ENCODE peak calls at places on chromosomes 3 and 15, in ten cellular contexts. G, P, F, B, M, D, C, I, N and R are unnamed samples. For H3K4me1, the result is how much of the 10 kb centered on the place peaks cover.

GRCh38 chr3:190546881-190547510 is 33.1 kb downstream of the IL1RAP start:
- DNase-seq in G (no peak), P (no peak), F (no peak), B (no peak), M (no peak), D (peak), C (no peak), I (no peak), N (no peak), R (peak)

GRCh38 chr15:70250208-70251201 is 152.8 kb upstream of the TLE3 start:
- DNase-seq in G (no peak), P (no peak), F (no peak), B (no peak), M (no peak), D (no peak), C (no peak), I (no peak), N (no peak), R (no peak)

GRCh38 chr3:36647423-36647853 is 116.9 kb downstream of the DCLK3 start:
- DNase-seq in G (no peak), P (no peak), F (no peak), B (peak), M (no peak), D (no peak), C (no peak), I (no peak), N (no peak), R (no peak)

GRCh38 chr3:11603628-11604027 is 40.1 kb downstream of the VGLL4 start:
- DNase-seq in G (no peak), P (no peak), F (no peak), B (peak), M (no peak), D (no peak), C (no peak), I (no peak), N (no peak), R (no peak)

GRCh38 chr3:149843502-149843901 is 30.5 kb downstream of the RNF13 start:
- DNase-seq in G (no peak), P (no peak), F (no peak), B (no peak), M (no peak), D (no peak), C (no peak), I (no peak), N (no peak), R (no peak)

GRCh38 chr15:63389902-63390301 is 8.3 kb upstream of the CA12 start:
- DNase-seq in G (peak), P (peak), F (no peak), B (no peak), M (no peak), D (no peak), C (no peak), I (no peak), N (no peak), R (no peak)

GRCh38 chr3:87136066-87136596 is 91.0 kb upstream of the CHMP2B start:
- DNase-seq in G (no peak), P (no peak), F (no peak), B (no peak), M (no peak), D (no peak), C (no peak), I (no peak), N (no peak), R (peak)

GRCh38 chr3:153320585-153321128 is 158.6 kb downstream of the RAP2B start:
- DNase-seq in G (no peak), P (no peak), F (no peak), B (no peak), M (no peak), D (no peak), C (no peak), I (no peak), N (no peak), R (no peak)

GRCh38 chr15:89899951-89900567 is 6.3 kb upstream of the AP3S2 start:
- DNase-seq in G (no peak), P (no peak), F (no peak), B (no peak), M (no peak), D (no peak), C (no peak), I (no peak), N (no peak), R (no peak)

GRCh38 chr15:64859226-64859625 is 17.5 kb downstream of the PLEKHO2 start:
- DNase-seq in G (no peak), P (no peak), F (no peak), B (no peak), M (no peak), D (no peak), C (no peak), I (no peak), N (no peak), R (no peak)

GRCh38 chr3:64163755-64164148 is 61.5 kb downstream of the PRICKLE2 start:
- DNase-seq in G (peak), P (no peak), F (no peak), B (peak), M (no peak), D (no peak), C (no peak), I (no peak), N (no peak), R (no peak)

GRCh38 chr3:172047567-172048115 is 8.3 kb downstream of the FNDC3B start:
- DNase-seq in G (no peak), P (no peak), F (no peak), B (no peak), M (no peak), D (no peak), C (no peak), I (no peak), N (no peak), R (no peak)

GRCh38 chr3:120113128-120114116 is 19.2 kb upstream of the GSK3B start:
- DNase-seq in G (peak), P (no peak), F (no peak), B (peak), M (no peak), D (no peak), C (no peak), I (no peak), N (no peak), R (no peak)

GRCh38 chr3:16896820-16897219 is 12.1 kb downstream of the PLCL2 start:
- DNase-seq in G (no peak), P (no peak), F (no peak), B (no peak), M (no peak), D (no peak), C (no peak), I (no peak), N (no peak), R (no peak)

GRCh38 chr3:108899530-108899929 is 54.1 kb downstream of the GUCA1C start:
- DNase-seq in G (no peak), P (no peak), F (no peak), B (no peak), M (no peak), D (no peak), C (no peak), I (no peak), N (no peak), R (no peak)

GRCh38 chr3:138180375-138181029 is 5.8 kb upstream of the DBR1 start:
- DNase-seq in G (peak), P (no peak), F (peak), B (peak), M (peak), D (peak), C (peak), I (no peak), N (no peak), R (peak)

DNA sequence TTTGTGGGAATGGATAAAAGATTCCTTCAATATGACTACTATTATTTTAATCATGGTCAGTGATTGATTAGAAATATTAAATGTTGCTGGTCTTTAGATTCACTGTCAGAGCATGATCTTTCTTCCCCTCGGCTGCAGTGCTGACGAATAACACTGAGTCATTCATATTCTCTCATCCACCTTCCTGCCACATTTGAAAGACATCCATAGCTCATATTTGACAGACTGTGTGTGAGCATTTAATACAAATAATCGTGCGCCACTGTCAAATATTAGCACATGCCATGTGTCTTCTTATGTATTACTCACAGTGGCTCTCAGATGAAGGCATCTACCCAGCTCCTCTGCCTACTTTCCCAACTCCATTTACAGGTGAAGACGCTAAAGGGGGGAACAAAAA is 476.5 kb upstream of the TPRG1 start:
- DNase-seq in G (peak), P (no peak), F (no peak), B (no peak), M (no peak), D (no peak), C (no peak), I (no peak), N (no peak), R (no peak)
- H3K4me1 ChIP-seq in G (under half), P (under half), F (under half), B (under half), M (under half), D (under half), C (under half), I (under half), N (under half), R (under half)

GRCh38 chr3:187913617-187914033 is 168.4 kb upstream of the BCL6 start:
- DNase-seq in G (peak), P (no peak), F (no peak), B (peak), M (no peak), D (no peak), C (no peak), I (no peak), N (no peak), R (no peak)

GRCh38 chr3:187916072-187916471 is 170.8 kb upstream of the BCL6 start:
- DNase-seq in G (no peak), P (no peak), F (no peak), B (no peak), M (no peak), D (no peak), C (no peak), I (no peak), N (no peak), R (no peak)

GRCh38 chr3:187914231-187914630 is 169.0 kb upstream of the BCL6 start:
- DNase-seq in G (peak), P (no peak), F (no peak), B (no peak), M (no peak), D (no peak), C (no peak), I (no peak), N (no peak), R (no peak)

GRCh38 chr3:187909871-187910270 is 164.6 kb upstream of the BCL6 start:
- DNase-seq in G (no peak), P (no peak), F (no peak), B (no peak), M (no peak), D (no peak), C (no peak), I (no peak), N (no peak), R (no peak)

GRCh38 chr3:187912007-187912406 is 166.7 kb upstream of the BCL6 start:
- DNase-seq in G (no peak), P (no peak), F (no peak), B (no peak), M (no peak), D (no peak), C (peak), I (no peak), N (no peak), R (no peak)
- H3K4me1 ChIP-seq in G (under half), P (under half), F (under half), B (under half), M (under half), D (under half), C (under half), I (under half), N (under half), R (under half)

GRCh38 chr15:101262551-101262950 is 10.7 kb upstream of the CHSY1 start:
- DNase-seq in G (no peak), P (no peak), F (no peak), B (no peak), M (no peak), D (no peak), C (no peak), I (no peak), N (no peak), R (no peak)

GRCh38 chr15:101266034-101266433 is 11.3 kb downstream of the SELENOS start:
- DNase-seq in G (no peak), P (no peak), F (no peak), B (peak), M (no peak), D (no peak), C (no peak), I (no peak), N (no peak), R (peak)

GRCh38 chr15:101264911-101265641 is 12.2 kb downstream of the SELENOS start:
- DNase-seq in G (no peak), P (no peak), F (no peak), B (no peak), M (no peak), D (no peak), C (no peak), I (no peak), N (no peak), R (no peak)

GRCh38 chr15:101266787-101267186 is 10.5 kb downstream of the SELENOS start:
- DNase-seq in G (no peak), P (no peak), F (no peak), B (no peak), M (no peak), D (no peak), C (no peak), I (no peak), N (no peak), R (no peak)

DNA sequence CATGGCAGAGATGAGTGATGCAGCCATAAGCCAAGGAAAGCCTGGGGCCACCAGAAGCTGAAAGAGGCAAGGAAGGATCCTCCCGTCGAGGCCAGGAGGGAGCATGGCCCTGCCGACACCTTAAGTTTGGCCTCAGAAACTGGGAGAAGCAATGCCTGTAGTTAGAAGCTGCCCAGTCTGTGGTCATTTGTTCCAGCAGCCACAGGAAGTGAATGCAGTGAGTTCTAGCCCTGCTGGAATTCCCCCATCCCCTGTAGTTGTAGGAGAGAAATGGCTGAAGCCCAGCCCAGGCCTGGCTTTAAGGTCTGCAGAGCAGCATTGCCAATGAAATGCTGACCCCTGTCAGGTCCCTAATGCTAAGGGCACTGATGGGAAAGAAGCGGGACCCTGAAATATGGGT is 12.2 kb upstream of the CHSY1 start:
- DNase-seq in G (no peak), P (no peak), F (no peak), B (no peak), M (no peak), D (no peak), C (no peak), I (no peak), N (no peak), R (no peak)
- H3K4me1 ChIP-seq in G (under half), P (under half), F (under half), B (under half), M (under half), D (under half), C (under half), I (under half), N (under half), R (under half)

DNA sequence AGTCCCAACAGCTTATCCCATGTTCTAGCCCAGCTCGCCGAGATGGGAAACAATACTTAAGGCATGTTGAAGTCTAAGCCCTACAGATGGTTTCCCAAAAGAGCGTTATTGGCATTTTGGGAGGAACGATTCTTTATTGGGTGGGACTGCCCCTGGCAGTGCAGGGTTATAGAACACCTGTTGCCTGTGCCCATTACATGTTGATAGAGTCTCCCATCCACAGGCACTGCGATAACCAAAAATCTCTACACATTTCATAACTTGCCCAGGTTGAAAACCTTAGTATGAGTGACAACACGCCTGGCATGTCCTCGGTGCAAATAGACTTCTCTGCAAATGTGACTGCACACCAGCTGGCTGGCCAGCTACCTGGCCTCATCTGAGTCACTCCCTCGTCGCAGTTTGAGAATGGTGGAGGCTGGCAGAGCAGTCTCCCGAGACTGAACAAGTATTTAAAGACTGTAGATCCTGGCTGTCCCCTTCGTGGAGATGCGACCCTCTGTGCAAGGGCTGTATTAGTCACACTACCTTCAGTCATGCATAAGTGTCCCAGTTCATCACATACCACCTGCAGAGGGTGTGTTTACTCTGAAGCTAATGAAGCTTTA is 18.7 kb downstream of the ZNF80 start:
- DNase-seq in G (no peak), P (no peak), F (no peak), B (no peak), M (no peak), D (no peak), C (no peak), I (no peak), N (no peak), R (no peak)
- H3K4me1 ChIP-seq in G (under half), P (under half), F (half or more), B (under half), M (half or more), D (under half), C (under half), I (under half), N (under half), R (under half)

GRCh38 chr15:36796161-36796560 is 216.7 kb downstream of the CDIN1 start:
- DNase-seq in G (peak), P (no peak), F (no peak), B (no peak), M (no peak), D (no peak), C (no peak), I (no peak), N (no peak), R (no peak)
- H3K4me1 ChIP-seq in G (under half), P (under half), F (under half), B (under half), M (under half), D (under half), C (under half), I (under half), N (under half), R (under half)

GRCh38 chr15:68794869-68795268 is 25.8 kb downstream of the ANP32A start:
- DNase-seq in G (no peak), P (no peak), F (no peak), B (peak), M (no peak), D (no peak), C (no peak), I (no peak), N (no peak), R (no peak)
- H3K4me1 ChIP-seq in G (under half), P (half or more), F (half or more), B (under half), M (half or more), D (under half), C (under half), I (under half), N (half or more), R (under half)